ENCODE peak calls at places on chromosomes 12 and 14, in four cellular contexts. X is HepG2, Q is GM12878, J is K562. O is an unnamed sample.

GRCh38 chr12:58176296-58176869 is 235.0 kb downstream of the ATP23 start:
- DNase-seq in J (peak), X (peak), Q (no peak), O (peak)

GRCh38 chr14:85744573-85744972 is 214.6 kb downstream of the FLRT2 start:
- DNase-seq in Q (no peak), J (no peak), X (no peak), O (no peak)

GRCh38 chr14:33657478-33657877 is 293.4 kb downstream of the EGLN3 start:
- DNase-seq in Q (no peak), X (no peak), J (no peak), O (no peak)

GRCh38 chr12:106226884-106227640 is 20.8 kb downstream of the CKAP4 start:
- DNase-seq in J (peak), X (peak), Q (no peak), O (peak)

GRCh38 chr12:114265036-114265435 is 140.9 kb downstream of the TBX5 start:
- DNase-seq in X (no peak), Q (no peak), J (no peak), O (no peak)

GRCh38 chr14:92670967-92671366 is 77.5 kb downstream of the LGMN start:
- DNase-seq in Q (no peak), J (no peak), X (no peak), O (no peak)

GRCh38 chr12:92210062-92210461 is 64.4 kb upstream of the BTG1 start:
- DNase-seq in J (no peak), X (no peak), Q (peak), O (no peak)

GRCh38 chr14:49893309-49894213 is 679 bp downstream of the ARF6 start:
- DNase-seq in Q (no peak), J (peak), X (no peak), O (peak)

GRCh38 chr12:93137656-93138612 is 208.8 kb upstream of the EEA1 start:
- DNase-seq in Q (no peak), X (no peak), J (peak), O (no peak)

DNA sequence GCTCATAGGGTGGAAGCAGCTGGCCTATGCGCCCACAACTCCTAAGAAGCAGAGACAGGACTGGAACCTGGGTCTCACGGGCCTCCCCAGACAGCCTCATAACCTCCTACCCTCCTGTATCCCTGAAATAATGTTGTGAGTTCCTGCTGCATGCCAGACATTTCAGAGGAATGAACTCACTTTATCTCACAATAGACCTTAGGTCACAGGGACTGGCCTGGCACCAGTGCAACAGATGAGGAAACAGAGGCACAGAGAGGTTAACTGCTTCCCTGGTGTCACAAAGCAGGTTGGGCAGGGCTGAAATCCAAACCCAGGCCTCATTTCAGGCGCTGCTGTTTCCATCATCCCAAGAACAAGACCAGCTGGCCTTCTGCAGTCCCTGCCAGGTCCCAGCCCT is 5.3 kb downstream of the PHETA1 start:
- DNase-seq in Q (no peak), J (no peak), X (no peak), O (no peak)
- TF ChIP-seq FOXM1 in Q (no peak), J (no peak), X (no peak), O (no peak)

GRCh38 chr14:80940146-80940545 is 1.4 kb downstream of the CEP128 start:
- DNase-seq in J (no peak), X (no peak), Q (no peak), O (no peak)
- TF ChIP-seq FOXK2 in J (no peak), X (no peak), Q (no peak), O (no peak)

DNA sequence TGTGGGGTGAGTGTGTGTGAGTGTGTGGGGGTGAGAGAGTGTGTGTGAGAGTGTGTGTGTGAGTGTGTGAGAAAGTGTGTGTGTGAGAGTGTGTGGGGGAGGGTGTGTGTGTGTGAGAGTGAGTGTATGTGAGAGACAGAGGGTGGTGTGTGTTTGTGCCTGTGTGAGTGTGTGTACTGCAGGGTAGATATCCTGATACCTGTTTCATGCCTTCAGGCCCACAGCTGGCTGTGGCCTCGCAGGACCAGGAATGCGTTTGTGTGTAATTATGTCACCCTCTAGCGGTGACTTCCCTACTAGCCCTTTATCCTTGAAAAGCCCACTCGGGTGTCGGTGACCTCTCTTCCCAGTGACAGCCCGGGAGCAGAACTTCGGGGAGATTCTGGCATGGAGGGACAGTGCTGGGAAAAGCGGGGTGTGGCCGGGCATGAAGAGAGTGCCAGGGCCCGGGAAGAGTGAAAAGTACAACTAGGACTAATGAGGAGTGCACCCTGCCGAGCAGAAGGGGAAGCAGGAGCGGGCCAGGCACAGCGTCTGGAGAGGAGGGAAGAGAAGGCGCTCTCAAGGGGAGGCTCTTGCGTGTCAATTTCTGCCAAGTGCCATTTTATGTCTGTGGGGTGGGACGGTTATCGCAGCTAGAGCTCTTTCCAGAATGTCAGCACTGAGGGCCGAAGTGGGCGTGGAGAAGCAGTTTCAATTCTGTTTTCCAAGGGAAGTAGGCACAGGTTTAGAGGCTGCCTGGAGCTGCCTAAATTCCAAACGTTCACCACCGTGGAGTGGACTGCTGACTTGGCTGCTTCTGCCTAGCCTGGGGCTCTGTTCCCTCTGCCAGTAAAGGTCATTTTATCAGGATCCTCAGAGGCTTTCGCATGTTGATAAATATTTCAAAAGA is 11.0 kb upstream of the FBXL14 start:
- DNase-seq in Q (no peak), X (peak), J (peak), O (peak)
- TF ChIP-seq FOXM1 in Q (no peak), X (no peak), J (peak), O (no peak)

GRCh38 chr14:65564370-65564769 is 151.8 kb downstream of the FUT8 start:
- DNase-seq in X (no peak), Q (no peak), J (no peak), O (no peak)

GRCh38 chr14:65565948-65566347 is 153.4 kb downstream of the FUT8 start:
- DNase-seq in J (no peak), Q (peak), X (no peak), O (no peak)

GRCh38 chr14:65566820-65567522 is 154.4 kb downstream of the FUT8 start:
- DNase-seq in J (no peak), Q (peak), X (no peak), O (no peak)
- TF ChIP-seq FOXK2 in J (no peak), Q (no peak), X (no peak), O (no peak)

GRCh38 chr12:80622271-80622670 is 85.2 kb upstream of the MYF6 start:
- DNase-seq in X (no peak), Q (no peak), J (no peak), O (no peak)
- TF ChIP-seq FOXM1 in X (no peak), Q (no peak), J (no peak), O (no peak)

GRCh38 chr14:76872796-76873432 is 46.7 kb downstream of the LRRC74A start:
- DNase-seq in Q (no peak), J (peak), X (peak), O (peak)
- TF ChIP-seq FOXK2 in Q (no peak), J (no peak), X (no peak), O (no peak)